ENCODE peak calls at places on chromosomes 13 and 19, in six cellular contexts. One of them, this sample, is unnamed.

GRCh38 chr13:104318121-104318520 is 1251.9 kb upstream of the SLC10A2 start:
- DNase-seq in right cardiac atrium: no peak
- DNase-seq in upper lobe of left lung: no peak
- DNase-seq in PC-9: no peak
- DNase-seq in tibial artery: no peak
- DNase-seq in iPS DF 6.9: no peak
- DNase-seq in this sample: peak; percentile 65

GRCh38 chr19:31138077-31138476 is 211.2 kb downstream of the TSHZ3 start:
- DNase-seq in upper lobe of left lung: no peak
- DNase-seq in iPS DF 6.9: no peak
- DNase-seq in PC-9: no peak
- DNase-seq in tibial artery: no peak
- DNase-seq in right cardiac atrium: no peak
- DNase-seq in this sample: no peak

GRCh38 chr19:40607311-40607871 is 6.2 kb downstream of the LTBP4 start:
- DNase-seq in tibial artery: peak; percentile 69
- DNase-seq in upper lobe of left lung: no peak
- DNase-seq in right cardiac atrium: peak; percentile 81
- DNase-seq in PC-9: peak; percentile 52
- DNase-seq in iPS DF 6.9: no peak
- DNase-seq in this sample: no peak

GRCh38 chr13:110593430-110594130 is 21.8 kb upstream of the NAXD start:
- DNase-seq in right cardiac atrium: no peak
- DNase-seq in tibial artery: no peak
- DNase-seq in iPS DF 6.9: no peak
- DNase-seq in upper lobe of left lung: no peak
- DNase-seq in PC-9: no peak
- DNase-seq in this sample: no peak

GRCh38 chr19:37941820-37942515 is 35.0 kb downstream of the SIPA1L3 start:
- DNase-seq in iPS DF 6.9: no peak
- DNase-seq in upper lobe of left lung: no peak
- DNase-seq in tibial artery: no peak
- DNase-seq in PC-9: peak; percentile 48
- DNase-seq in right cardiac atrium: no peak
- DNase-seq in this sample: peak; percentile 26

GRCh38 chr19:33273881-33274662 is 28.3 kb downstream of the CEBPA start:
- DNase-seq in iPS DF 6.9: no peak
- DNase-seq in upper lobe of left lung: peak; percentile 85
- DNase-seq in tibial artery: no peak
- DNase-seq in PC-9: peak; percentile 39
- DNase-seq in right cardiac atrium: peak; percentile 55
- DNase-seq in this sample: peak; percentile 12

GRCh38 chr19:4108767-4109625 is 14.9 kb downstream of the MAP2K2 start:
- DNase-seq in PC-9: no peak
- DNase-seq in iPS DF 6.9: no peak
- DNase-seq in tibial artery: no peak
- DNase-seq in right cardiac atrium: no peak
- DNase-seq in upper lobe of left lung: peak; percentile 45
- DNase-seq in this sample: no peak

GRCh38 chr13:110524484-110525254 is 36.9 kb downstream of the RAB20 start:
- DNase-seq in right cardiac atrium: peak; percentile 89
- DNase-seq in upper lobe of left lung: peak; percentile 81
- DNase-seq in PC-9: peak; percentile 92
- DNase-seq in iPS DF 6.9: no peak
- DNase-seq in tibial artery: peak; percentile 89
- DNase-seq in this sample: no peak

GRCh38 chr19:29672933-29673336 is 7.7 kb downstream of the PLEKHF1 start:
- DNase-seq in iPS DF 6.9: no peak
- DNase-seq in PC-9: no peak
- DNase-seq in upper lobe of left lung: no peak
- DNase-seq in right cardiac atrium: peak; percentile 67
- DNase-seq in tibial artery: peak; percentile 58
- DNase-seq in this sample: no peak

GRCh38 chr13:42985312-42986175 is 6.5 kb downstream of the EPSTI1 start:
- DNase-seq in PC-9: peak; percentile 46
- DNase-seq in upper lobe of left lung: no peak
- DNase-seq in tibial artery: no peak
- DNase-seq in right cardiac atrium: no peak
- DNase-seq in iPS DF 6.9: no peak
- DNase-seq in this sample: no peak

GRCh38 chr13:99157046-99157445 is 43.6 kb upstream of the UBAC2 start:
- DNase-seq in iPS DF 6.9: no peak
- DNase-seq in right cardiac atrium: no peak
- DNase-seq in upper lobe of left lung: no peak
- DNase-seq in PC-9: no peak
- DNase-seq in tibial artery: no peak
- DNase-seq in this sample: no peak

GRCh38 chr13:49954674-49955455 is 18.7 kb upstream of the SPRYD7 start:
- DNase-seq in tibial artery: no peak
- DNase-seq in iPS DF 6.9: no peak
- DNase-seq in right cardiac atrium: no peak
- DNase-seq in upper lobe of left lung: no peak
- DNase-seq in PC-9: no peak
- DNase-seq in this sample: no peak

GRCh38 chr19:44777715-44778347 is at the start of gene CBLC:
- DNase-seq in tibial artery: no peak
- DNase-seq in PC-9: peak; percentile 97
- DNase-seq in iPS DF 6.9: no peak
- DNase-seq in right cardiac atrium: peak; percentile 51
- DNase-seq in upper lobe of left lung: peak; percentile 81
- DNase-seq in this sample: peak; percentile 43

GRCh38 chr13:57823704-57824103 is 192.2 kb downstream of the PCDH17 start:
- DNase-seq in PC-9: no peak
- DNase-seq in right cardiac atrium: no peak
- DNase-seq in iPS DF 6.9: no peak
- DNase-seq in upper lobe of left lung: no peak
- DNase-seq in tibial artery: no peak
- DNase-seq in this sample: no peak

GRCh38 chr19:6109947-6110346 is 353 bp downstream of the RFX2 start:
- DNase-seq in upper lobe of left lung: no peak
- DNase-seq in right cardiac atrium: no peak
- DNase-seq in iPS DF 6.9: no peak
- DNase-seq in tibial artery: peak; percentile 77
- DNase-seq in PC-9: no peak
- DNase-seq in this sample: no peak

GRCh38 chr13:40452741-40453665 is 213.4 kb downstream of the FOXO1 start:
- DNase-seq in right cardiac atrium: no peak
- DNase-seq in upper lobe of left lung: no peak
- DNase-seq in tibial artery: no peak
- DNase-seq in PC-9: peak; percentile 65
- DNase-seq in iPS DF 6.9: no peak
- DNase-seq in this sample: no peak

GRCh38 chr19:2474232-2475017 is 1.5 kb upstream of the GADD45B start:
- DNase-seq in upper lobe of left lung: peak; percentile 86
- DNase-seq in PC-9: peak; percentile 86
- DNase-seq in iPS DF 6.9: no peak
- DNase-seq in right cardiac atrium: peak; percentile 94
- DNase-seq in tibial artery: peak; percentile 94
- DNase-seq in this sample: peak; percentile 96

GRCh38 chr13:107124129-107124718 is 556.3 kb upstream of the ARGLU1 start:
- DNase-seq in upper lobe of left lung: no peak
- DNase-seq in iPS DF 6.9: no peak
- DNase-seq in tibial artery: no peak
- DNase-seq in right cardiac atrium: no peak
- DNase-seq in PC-9: no peak
- DNase-seq in this sample: peak; percentile 23

GRCh38 chr13:49540552-49540951 is 44.8 kb downstream of the PHF11 start:
- DNase-seq in tibial artery: no peak
- DNase-seq in PC-9: no peak
- DNase-seq in upper lobe of left lung: no peak
- DNase-seq in iPS DF 6.9: no peak
- DNase-seq in right cardiac atrium: no peak
- DNase-seq in this sample: peak; percentile 82

GRCh38 chr13:79709526-79709925 is 228.6 kb downstream of the NDFIP2 start:
- DNase-seq in tibial artery: no peak
- DNase-seq in PC-9: no peak
- DNase-seq in right cardiac atrium: no peak
- DNase-seq in iPS DF 6.9: no peak
- DNase-seq in upper lobe of left lung: no peak
- DNase-seq in this sample: no peak

GRCh38 chr13:92972751-92973150 is 253.9 kb upstream of the GPC6 start:
- DNase-seq in right cardiac atrium: no peak
- DNase-seq in upper lobe of left lung: no peak
- DNase-seq in tibial artery: no peak
- DNase-seq in PC-9: no peak
- DNase-seq in iPS DF 6.9: no peak
- DNase-seq in this sample: no peak

GRCh38 chr19:16021796-16022195 is 54.5 kb upstream of the TPM4 start:
- DNase-seq in upper lobe of left lung: no peak
- DNase-seq in tibial artery: peak; percentile 28
- DNase-seq in right cardiac atrium: no peak
- DNase-seq in PC-9: no peak
- DNase-seq in iPS DF 6.9: no peak
- DNase-seq in this sample: no peak

GRCh38 chr13:27619711-27620376 is 485 bp downstream of the LNX2 start:
- DNase-seq in right cardiac atrium: peak; percentile 82
- DNase-seq in iPS DF 6.9: no peak
- DNase-seq in PC-9: no peak
- DNase-seq in tibial artery: peak; percentile 76
- DNase-seq in upper lobe of left lung: peak; percentile 41
- DNase-seq in this sample: no peak

GRCh38 chr13:53124568-53125094 is 96.0 kb downstream of the OLFM4 start:
- DNase-seq in tibial artery: no peak
- DNase-seq in upper lobe of left lung: no peak
- DNase-seq in PC-9: no peak
- DNase-seq in right cardiac atrium: no peak
- DNase-seq in iPS DF 6.9: no peak
- DNase-seq in this sample: no peak

GRCh38 chr13:51849145-51850101 is 4.4 kb upstream of the TMEM272 start:
- DNase-seq in right cardiac atrium: peak; percentile 65
- DNase-seq in PC-9: peak; percentile 7
- DNase-seq in iPS DF 6.9: peak; percentile 83
- DNase-seq in upper lobe of left lung: no peak
- DNase-seq in tibial artery: no peak
- DNase-seq in this sample: peak; percentile 68

GRCh38 chr13:71873418-71874276 is 6.6 kb upstream of the DACH1 start:
- DNase-seq in right cardiac atrium: no peak
- DNase-seq in PC-9: no peak
- DNase-seq in tibial artery: no peak
- DNase-seq in upper lobe of left lung: no peak
- DNase-seq in iPS DF 6.9: no peak
- DNase-seq in this sample: no peak

GRCh38 chr19:28493881-28494280 is 719.1 kb downstream of the UQCRFS1 start:
- DNase-seq in iPS DF 6.9: no peak
- DNase-seq in tibial artery: no peak
- DNase-seq in PC-9: no peak
- DNase-seq in upper lobe of left lung: no peak
- DNase-seq in right cardiac atrium: no peak
- DNase-seq in this sample: no peak

DNA sequence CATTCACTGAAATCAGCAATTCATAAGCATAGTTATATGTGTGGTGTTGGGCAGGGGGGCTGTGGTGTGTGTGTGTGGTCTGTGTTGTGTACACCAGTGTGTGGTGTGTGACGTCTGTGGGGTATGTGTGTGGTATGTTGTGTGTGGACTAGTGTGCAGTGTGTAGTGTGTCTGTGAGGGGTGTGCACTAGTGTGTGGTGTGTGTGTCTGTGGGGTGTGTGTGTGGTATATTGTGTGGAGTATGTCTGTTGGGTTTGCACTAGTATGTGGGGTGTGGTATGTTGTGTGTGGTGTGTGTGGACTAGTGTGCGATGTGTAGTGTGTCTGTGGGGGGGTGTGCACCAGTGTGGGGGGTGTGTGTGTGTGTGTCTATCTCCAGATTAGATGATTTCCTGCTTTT is 7.2 kb upstream of the CDC16 start:
- DNase-seq in PC-9: no peak
- DNase-seq in tibial artery: no peak
- DNase-seq in iPS DF 6.9: no peak
- DNase-seq in upper lobe of left lung: no peak
- DNase-seq in right cardiac atrium: no peak
- DNase-seq in this sample: no peak
- H3K9me3 ChIP-seq in PC-9: no peaks in the 10 kb centered on the region
- H3K9me3 ChIP-seq in tibial artery: no peaks in the 10 kb centered on the region
- H3K9me3 ChIP-seq in iPS DF 6.9: no peaks in the 10 kb centered on the region
- H3K9me3 ChIP-seq in upper lobe of left lung: no peaks in the 10 kb centered on the region
- H3K9me3 ChIP-seq in right cardiac atrium: no peaks in the 10 kb centered on the region
- H3K9me3 ChIP-seq in this sample: no peaks in the 10 kb centered on the region

DNA sequence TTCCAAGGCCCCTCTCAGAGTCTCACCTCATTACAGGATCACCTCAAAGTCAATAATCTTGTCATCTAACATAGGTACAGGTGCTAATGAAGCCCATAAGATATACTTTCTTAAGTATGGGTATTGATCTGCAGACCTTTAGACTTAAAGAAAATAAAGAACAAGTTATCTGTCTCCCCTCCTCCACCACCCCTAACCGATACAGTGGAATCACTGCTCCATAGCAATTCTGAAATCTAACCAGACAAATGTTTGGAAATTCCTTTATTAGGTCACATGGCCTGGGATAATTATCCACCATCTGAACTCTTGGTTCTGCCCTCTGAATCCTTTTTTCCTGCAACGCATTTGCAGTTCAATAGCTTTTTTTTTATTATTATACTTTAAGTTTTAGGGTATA is 4.5 kb upstream of the ZNF470 start:
- DNase-seq in right cardiac atrium: no peak
- DNase-seq in upper lobe of left lung: no peak
- DNase-seq in tibial artery: no peak
- DNase-seq in iPS DF 6.9: no peak
- DNase-seq in PC-9: no peak
- DNase-seq in this sample: no peak
- H3K9me3 ChIP-seq in right cardiac atrium: peaks cover 3% of the 10 kb centered on the region
- H3K9me3 ChIP-seq in upper lobe of left lung: peaks cover 86% of the 10 kb centered on the region
- H3K9me3 ChIP-seq in tibial artery: peaks cover 61% of the 10 kb centered on the region
- H3K9me3 ChIP-seq in iPS DF 6.9: no peaks in the 10 kb centered on the region
- H3K9me3 ChIP-seq in PC-9: peaks cover 32% of the 10 kb centered on the region
- H3K9me3 ChIP-seq in this sample: peaks cover 18% of the 10 kb centered on the region

GRCh38 chr19:52110780-52111179 is 15.2 kb upstream of the ZNF841 start:
- DNase-seq in right cardiac atrium: no peak
- DNase-seq in iPS DF 6.9: no peak
- DNase-seq in upper lobe of left lung: no peak
- DNase-seq in PC-9: no peak
- DNase-seq in tibial artery: no peak
- DNase-seq in this sample: no peak
- H3K9me3 ChIP-seq in right cardiac atrium: peaks cover 19% of the 10 kb centered on the region
- H3K9me3 ChIP-seq in iPS DF 6.9: peaks cover 22% of the 10 kb centered on the region
- H3K9me3 ChIP-seq in upper lobe of left lung: peaks cover 75% of the 10 kb centered on the region
- H3K9me3 ChIP-seq in PC-9: peaks cover 60% of the 10 kb centered on the region
- H3K9me3 ChIP-seq in tibial artery: peaks cover 85% of the 10 kb centered on the region
- H3K9me3 ChIP-seq in this sample: peaks cover 49% of the 10 kb centered on the region

GRCh38 chr13:113962975-113963374 is 10.9 kb downstream of the C13orf46 start:
- DNase-seq in tibial artery: no peak
- DNase-seq in iPS DF 6.9: no peak
- DNase-seq in PC-9: no peak
- DNase-seq in upper lobe of left lung: no peak
- DNase-seq in right cardiac atrium: peak; percentile 18
- DNase-seq in this sample: no peak

GRCh38 chr13:113959198-113959597 is 14.7 kb downstream of the C13orf46 start:
- DNase-seq in tibial artery: no peak
- DNase-seq in PC-9: no peak
- DNase-seq in right cardiac atrium: no peak
- DNase-seq in iPS DF 6.9: no peak
- DNase-seq in upper lobe of left lung: no peak
- DNase-seq in this sample: no peak

GRCh38 chr13:113958373-113958772 is 15.5 kb downstream of the C13orf46 start:
- DNase-seq in right cardiac atrium: peak; percentile 20
- DNase-seq in upper lobe of left lung: no peak
- DNase-seq in iPS DF 6.9: no peak
- DNase-seq in PC-9: no peak
- DNase-seq in tibial artery: no peak
- DNase-seq in this sample: no peak

GRCh38 chr13:113962386-113962785 is 11.5 kb downstream of the C13orf46 start:
- DNase-seq in upper lobe of left lung: no peak
- DNase-seq in right cardiac atrium: peak; percentile 5
- DNase-seq in iPS DF 6.9: no peak
- DNase-seq in PC-9: no peak
- DNase-seq in tibial artery: no peak
- DNase-seq in this sample: no peak

GRCh38 chr13:113960276-113960948 is 13.5 kb downstream of the C13orf46 start:
- DNase-seq in iPS DF 6.9: no peak
- DNase-seq in right cardiac atrium: peak; percentile 5
- DNase-seq in PC-9: no peak
- DNase-seq in tibial artery: no peak
- DNase-seq in upper lobe of left lung: no peak
- DNase-seq in this sample: no peak
- H3K9me3 ChIP-seq in iPS DF 6.9: peaks cover 5% of the 10 kb centered on the region
- H3K9me3 ChIP-seq in right cardiac atrium: no peaks in the 10 kb centered on the region
- H3K9me3 ChIP-seq in PC-9: peaks cover 16% of the 10 kb centered on the region
- H3K9me3 ChIP-seq in tibial artery: no peaks in the 10 kb centered on the region
- H3K9me3 ChIP-seq in upper lobe of left lung: no peaks in the 10 kb centered on the region
- H3K9me3 ChIP-seq in this sample: peaks cover 12% of the 10 kb centered on the region